ENCODE peak calls at places on chromosome 6, in nine cellular contexts. Z, L, V, H, P, R, K, Y and N are unnamed samples.

GRCh38 chr6:73047801-73048200 is 177.5 kb downstream of the KHDC1L start:
- DNase-seq in H (no peak), Y (no peak), P (no peak), Z (no peak), L (no peak), K (no peak), V (no peak), R (no peak), N (no peak)

GRCh38 chr6:143103916-143104315 is 43.2 kb downstream of the AIG1 start:
- DNase-seq in K (no peak), H (no peak), V (no peak), L (no peak), R (no peak), Y (no peak), P (no peak), Z (no peak), N (no peak)

GRCh38 chr6:66210964-66211363 is 503.9 kb upstream of the EYS start:
- DNase-seq in V (no peak), H (no peak), Y (no peak), P (no peak), L (no peak), K (no peak), R (no peak), Z (no peak), N (no peak)

GRCh38 chr6:36759177-36759757 is 61.6 kb downstream of the RAB44 start:
- DNase-seq in R (peak; percentile 56), Z (peak; percentile 85), H (peak; percentile 68), Y (peak; percentile 69), L (peak; percentile 88), K (peak; percentile 94), V (peak; percentile 90), P (peak; percentile 80), N (peak; percentile 83)

GRCh38 chr6:125008957-125009356 is 46.7 kb downstream of the RNF217 start:
- DNase-seq in V (no peak), P (no peak), L (no peak), Y (no peak), Z (no peak), R (no peak), H (no peak), K (no peak), N (no peak)

GRCh38 chr6:125537090-125537489 is 212.3 kb upstream of the HEY2 start:
- DNase-seq in Y (no peak), R (no peak), V (no peak), L (no peak), Z (no peak), P (peak; percentile 24), K (no peak), H (no peak), N (no peak)

GRCh38 chr6:105120570-105120969 is 59.2 kb downstream of the POPDC3 start:
- DNase-seq in V (no peak), R (no peak), P (no peak), L (no peak), Y (no peak), H (peak; percentile 5), Z (no peak), K (no peak), N (no peak)

GRCh38 chr6:30810813-30811329 is 66.5 kb upstream of the IER3 start:
- DNase-seq in Y (no peak), V (no peak), L (peak; percentile 36), R (no peak), P (no peak), H (no peak), Z (no peak), K (no peak), N (peak; percentile 21)

GRCh38 chr6:80329496-80329895 is 223.0 kb downstream of the BCKDHB start:
- DNase-seq in K (no peak), Y (no peak), L (no peak), Z (no peak), R (no peak), H (no peak), P (no peak), V (no peak), N (no peak)

GRCh38 chr6:39228111-39228971 is 934 bp downstream of the KCNK5 start:
- DNase-seq in H (no peak), V (no peak), L (no peak), Z (no peak), Y (no peak), P (no peak), R (no peak), K (peak; percentile 34), N (no peak)

GRCh38 chr6:81934936-81935335 is 182.5 kb upstream of the TENT5A start:
- DNase-seq in P (no peak), H (peak; percentile 13), R (peak; percentile 16), K (no peak), L (no peak), V (no peak), Z (no peak), Y (no peak), N (no peak)

GRCh38 chr6:96794980-96795379 is 42.3 kb downstream of the GPR63 start:
- DNase-seq in P (no peak), K (no peak), L (no peak), H (peak; percentile 40), R (peak; percentile 57), V (no peak), Y (no peak), Z (no peak), N (no peak)

GRCh38 chr6:159116343-159116742 is 52.9 kb upstream of the FNDC1 start:
- DNase-seq in K (no peak), P (no peak), R (no peak), Z (no peak), H (no peak), V (peak; percentile 78), L (no peak), Y (no peak), N (no peak)

GRCh38 chr6:73285674-73286283 is 22.8 kb upstream of the KHDC1 start:
- DNase-seq in R (peak; percentile 62), Y (peak; percentile 47), H (peak; percentile 76), K (peak; percentile 47), L (no peak), P (no peak), V (no peak), Z (peak; percentile 60), N (no peak)

GRCh38 chr6:24924956-24925355 is 10.8 kb downstream of the RIPOR2 start:
- DNase-seq in V (no peak), Y (no peak), R (no peak), P (no peak), Z (no peak), H (no peak), K (no peak), L (peak; percentile 62), N (no peak)

GRCh38 chr6:32146287-32146686 is 5.5 kb downstream of the PRRT1 start:
- DNase-seq in V (no peak), R (no peak), L (no peak), Y (no peak), H (no peak), P (no peak), Z (no peak), K (no peak), N (no peak)

GRCh38 chr6:116528800-116529199 is 16.7 kb downstream of the TRAPPC3L start:
- DNase-seq in L (no peak), Y (no peak), Z (peak; percentile 67), K (no peak), R (peak; percentile 58), P (no peak), H (peak; percentile 28), V (no peak), N (no peak)

GRCh38 chr6:116529466-116529969 is 16.0 kb downstream of the TRAPPC3L start:
- DNase-seq in Y (no peak), Z (no peak), L (no peak), V (no peak), H (no peak), P (no peak), R (peak; percentile 20), K (no peak), N (no peak)

GRCh38 chr6:116531675-116532570 is 13.6 kb downstream of the TRAPPC3L start:
- DNase-seq in H (peak; percentile 82), V (no peak), Z (peak; percentile 86), P (peak; percentile 70), R (peak; percentile 62), L (peak; percentile 56), Y (peak; percentile 65), K (peak; percentile 56), N (peak; percentile 65)

GRCh38 chr6:116530436-116530835 is 15.0 kb downstream of the TRAPPC3L start:
- DNase-seq in R (peak; percentile 71), Z (no peak), P (no peak), L (no peak), Y (no peak), V (no peak), K (no peak), H (peak; percentile 79), N (no peak)

GRCh38 chr6:116528163-116528562 is 16.7 kb downstream of the CALHM5 start:
- DNase-seq in K (no peak), P (no peak), H (no peak), R (no peak), Y (no peak), Z (peak; percentile 57), L (no peak), V (no peak), N (no peak)
- H3K4me1 ChIP-seq in K (no peaks in the 10 kb centered on the region), P (no peaks in the 10 kb centered on the region), H (peaks cover 12% of the 10 kb centered on the region), R (peaks cover 3% of the 10 kb centered on the region), Y (peaks cover 12% of the 10 kb centered on the region), Z (peaks cover 16% of the 10 kb centered on the region), L (no peaks in the 10 kb centered on the region), V (no peaks in the 10 kb centered on the region), N (no peaks in the 10 kb centered on the region)

GRCh38 chr6:8579372-8579771 is 144.0 kb upstream of the SLC35B3 start:
- DNase-seq in R (peak; percentile 13), H (no peak), Y (no peak), P (no peak), Z (no peak), K (no peak), V (no peak), L (no peak), N (no peak)
- TF ChIP-seq CTCF in R (no peak), H (no peak), Y (no peak), P (no peak), Z (no peak), K (no peak), V (no peak), L (no peak), N (no peak)

GRCh38 chr6:28824793-28825731 is 98.7 kb downstream of the TRIM27 start:
- DNase-seq in L (no peak), R (no peak), H (no peak), Y (no peak), P (no peak), Z (no peak), V (no peak), K (no peak), N (no peak)
- H3K4me3 ChIP-seq in L (no peak overlapping the region), R (peak overlapping the region; percentile 4), H (peak overlapping the region; percentile 2), Y (peak overlapping the region; percentile 5), P (no peak overlapping the region), Z (no peak overlapping the region), V (no peak overlapping the region), K (peak overlapping the region; percentile 37), N (no peak overlapping the region)

DNA sequence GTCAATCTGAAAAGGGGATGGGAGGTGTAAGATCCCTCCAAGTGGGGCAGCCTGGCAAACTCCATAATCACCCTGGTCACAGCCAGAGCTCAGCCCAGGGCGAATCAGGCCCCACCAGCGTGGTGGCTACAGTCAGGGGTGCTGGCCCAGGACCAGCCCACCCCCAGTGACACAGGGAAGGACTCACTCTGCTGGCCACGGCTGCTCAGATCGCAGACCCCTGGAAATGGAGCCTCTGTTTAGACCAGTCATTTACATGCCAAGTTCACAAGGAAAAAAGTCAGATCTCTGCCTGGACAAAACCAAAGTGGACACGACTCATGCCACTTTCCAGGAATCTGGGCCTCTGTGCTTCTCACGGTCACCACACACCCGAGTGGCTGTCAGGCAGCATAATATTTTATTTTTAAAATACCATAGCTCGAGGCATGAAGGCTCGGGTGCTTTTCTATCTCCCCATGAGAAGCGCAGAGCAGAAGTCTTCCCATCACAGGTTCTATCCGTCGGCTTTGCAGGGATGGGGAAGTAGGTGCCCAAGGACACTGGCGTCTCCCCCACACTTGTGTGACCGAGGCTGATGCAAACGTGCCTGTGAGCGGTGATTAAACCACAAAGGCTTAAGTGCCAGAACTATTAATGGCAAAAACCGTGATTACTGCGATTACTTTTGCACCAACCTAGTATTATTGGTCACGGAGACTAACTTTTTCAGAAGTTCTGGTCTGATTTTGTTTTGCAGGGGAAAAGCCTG is 13.0 kb downstream of the PXDC1 start:
- DNase-seq in Z (no peak), H (no peak), V (no peak), K (no peak), P (no peak), Y (no peak), R (no peak), L (no peak), N (no peak)
- H3K4me1 ChIP-seq in Z (peaks cover 63% of the 10 kb centered on the region), H (peaks cover 32% of the 10 kb centered on the region), V (peaks cover 26% of the 10 kb centered on the region), K (peaks cover 5% of the 10 kb centered on the region), P (peaks cover 13% of the 10 kb centered on the region), Y (peaks cover 9% of the 10 kb centered on the region), R (peaks cover 3% of the 10 kb centered on the region), L (peaks cover 54% of the 10 kb centered on the region), N (peaks cover 9% of the 10 kb centered on the region)